ENCODE peak calls at places on chromosomes 12 and 14, in eight cellular contexts. X is effector memory CD4-positive, alpha-beta T cell; N is astrocyte; G is BJ; F is uterus; K is prostate gland; J is PC-3; W is foreskin fibroblast. B is an unnamed sample.

GRCh38 chr12:50088577-50089335 is 3.6 kb downstream of the SMARCD1 start:
- DNase-seq in X (peak), N (peak), G (no peak), F (peak), K (peak), J (peak), W (peak), B (no peak)

GRCh38 chr12:74119811-74120362 is 417.7 kb upstream of the ATXN7L3B start:
- DNase-seq in X (no peak), N (no peak), G (no peak), F (no peak), K (no peak), J (peak), W (no peak), B (no peak)

GRCh38 chr14:100688598-100689499 is 37.8 kb upstream of the DLK1 start:
- DNase-seq in X (no peak), N (peak), G (no peak), F (no peak), K (no peak), J (peak), W (peak), B (no peak)

GRCh38 chr12:104582739-104583138 is 126.0 kb downstream of the CHST11 start:
- DNase-seq in X (no peak), N (no peak), G (no peak), F (no peak), K (no peak), J (no peak), W (no peak), B (no peak)

GRCh38 chr12:103538397-103538796 is 42.6 kb upstream of the C12orf42 start:
- DNase-seq in X (no peak), N (no peak), G (no peak), F (no peak), K (no peak), J (peak), W (peak), B (no peak)

GRCh38 chr12:130555628-130556485 is 160.2 kb downstream of the RIMBP2 start:
- DNase-seq in X (no peak), N (no peak), G (no peak), F (no peak), K (no peak), J (no peak), W (no peak), B (no peak)

GRCh38 chr14:103016071-103016470 is 41.3 kb downstream of the CDC42BPB start:
- DNase-seq in X (no peak), N (no peak), G (no peak), F (no peak), K (peak), J (no peak), W (no peak), B (no peak)

GRCh38 chr12:75599061-75599460 is 87.7 kb upstream of the KRR1 start:
- DNase-seq in X (no peak), N (no peak), G (no peak), F (no peak), K (no peak), J (no peak), W (no peak), B (no peak)

GRCh38 chr12:132046561-132046960 is 96.8 kb downstream of the EP400 start:
- DNase-seq in X (no peak), N (peak), G (peak), F (peak), K (no peak), J (no peak), W (peak), B (peak)

GRCh38 chr12:77615331-77615730 is 215.4 kb upstream of the NAV3 start:
- DNase-seq in X (no peak), N (no peak), G (no peak), F (no peak), K (no peak), J (peak), W (peak), B (no peak)

GRCh38 chr12:1680804-1681492 is 9.9 kb upstream of the ADIPOR2 start:
- DNase-seq in X (no peak), N (no peak), G (no peak), F (no peak), K (no peak), J (no peak), W (peak), B (no peak)

GRCh38 chr14:104361921-104362681 is 217.5 kb upstream of the C14orf180 start:
- DNase-seq in X (no peak), N (no peak), G (no peak), F (no peak), K (no peak), J (no peak), W (no peak), B (no peak)

GRCh38 chr14:87097021-87097420 is 896.0 kb downstream of the GALC start:
- DNase-seq in X (no peak), N (peak), G (no peak), F (no peak), K (no peak), J (no peak), W (peak), B (no peak)

GRCh38 chr14:105907276-105907675 is 380.9 kb downstream of the TMEM121 start:
- DNase-seq in X (no peak), N (no peak), G (no peak), F (no peak), K (no peak), J (no peak), W (no peak), B (no peak)

GRCh38 chr12:91326043-91327027 is 143.7 kb upstream of the DCN start:
- DNase-seq in X (no peak), N (peak), G (no peak), F (peak), K (peak), J (peak), W (peak), B (no peak)

GRCh38 chr12:125014526-125014925 is 21.1 kb downstream of the BRI3BP start:
- DNase-seq in X (no peak), N (no peak), G (no peak), F (no peak), K (no peak), J (no peak), W (no peak), B (no peak)

GRCh38 chr14:35835208-35835982 is 9.3 kb downstream of the BRMS1L start:
- DNase-seq in X (no peak), N (no peak), G (no peak), F (no peak), K (no peak), J (no peak), W (no peak), B (no peak)

GRCh38 chr12:91785655-91786489 is 359.8 kb downstream of the BTG1 start:
- DNase-seq in X (no peak), N (no peak), G (no peak), F (no peak), K (no peak), J (no peak), W (no peak), B (no peak)

GRCh38 chr12:9843416-9843815 is 16.1 kb downstream of the KLRF1 start:
- DNase-seq in X (no peak), N (no peak), G (no peak), F (no peak), K (no peak), J (no peak), W (no peak), B (no peak)

GRCh38 chr12:90028620-90029051 is 320.0 kb upstream of the ATP2B1 start:
- DNase-seq in X (no peak), N (peak), G (no peak), F (no peak), K (no peak), J (peak), W (peak), B (no peak)

GRCh38 chr14:31449971-31450610 is 7.2 kb downstream of the DTD2 start:
- DNase-seq in X (no peak), N (peak), G (peak), F (no peak), K (no peak), J (peak), W (peak), B (no peak)

GRCh38 chr12:56590237-56590830 is 39.8 kb downstream of the BAZ2A start:
- DNase-seq in X (no peak), N (no peak), G (no peak), F (no peak), K (no peak), J (peak), W (peak), B (no peak)

GRCh38 chr14:65142429-65142828 is 40.1 kb upstream of the MAX start:
- DNase-seq in X (no peak), N (no peak), G (no peak), F (no peak), K (no peak), J (no peak), W (no peak), B (no peak)

GRCh38 chr12:11863478-11863906 is 207.2 kb upstream of the BCL2L14 start:
- DNase-seq in X (no peak), N (peak), G (no peak), F (peak), K (no peak), J (no peak), W (peak), B (no peak)

GRCh38 chr12:116544656-116545055 is 14.5 kb upstream of the MAP1LC3B2 start:
- DNase-seq in X (no peak), N (no peak), G (no peak), F (peak), K (peak), J (no peak), W (no peak), B (no peak)

GRCh38 chr12:44571031-44571550 is 305.0 kb downstream of the NELL2 start:
- DNase-seq in X (no peak), N (peak), G (no peak), F (no peak), K (no peak), J (no peak), W (no peak), B (no peak)

GRCh38 chr12:27646149-27646548 is 50.1 kb upstream of the REP15 start:
- DNase-seq in X (no peak), N (no peak), G (no peak), F (no peak), K (no peak), J (no peak), W (no peak), B (no peak)

GRCh38 chr14:52063107-52063506 is 5.8 kb downstream of the NID2 start:
- DNase-seq in X (no peak), N (peak), G (no peak), F (peak), K (no peak), J (no peak), W (peak), B (no peak)

GRCh38 chr14:27387458-27387857 is 789.6 kb upstream of the NOVA1 start:
- DNase-seq in X (no peak), N (peak), G (no peak), F (no peak), K (no peak), J (no peak), W (no peak), B (no peak)

GRCh38 chr12:27524839-27525238 is 833 bp downstream of the PPFIBP1 start:
- DNase-seq in X (no peak), N (no peak), G (no peak), F (peak), K (peak), J (peak), W (peak), B (no peak)

GRCh38 chr14:28690029-28690683 is 76.4 kb upstream of the FOXG1 start:
- DNase-seq in X (no peak), N (no peak), G (no peak), F (no peak), K (no peak), J (no peak), W (no peak), B (no peak)

GRCh38 chr12:124559182-124560017 is 8.0 kb downstream of the NCOR2 start:
- DNase-seq in X (no peak), N (no peak), G (no peak), F (no peak), K (no peak), J (no peak), W (no peak), B (no peak)

GRCh38 chr12:29334911-29335310 is 46.1 kb downstream of the ERGIC2 start:
- DNase-seq in X (no peak), N (no peak), G (no peak), F (no peak), K (no peak), J (no peak), W (peak), B (no peak)

GRCh38 chr14:30906752-30907658 is 32.6 kb downstream of the COCH start:
- DNase-seq in X (no peak), N (no peak), G (no peak), F (no peak), K (no peak), J (peak), W (peak), B (no peak)

GRCh38 chr14:22070119-22070982 is 396.7 kb upstream of the OR4E1 start:
- DNase-seq in X (peak), N (no peak), G (no peak), F (peak), K (no peak), J (no peak), W (no peak), B (no peak)

GRCh38 chr12:30197392-30198047 is 413.8 kb upstream of the TMTC1 start:
- DNase-seq in X (no peak), N (peak), G (no peak), F (no peak), K (no peak), J (peak), W (peak), B (no peak)

GRCh38 chr14:31400031-31400638 is 20.2 kb downstream of the HEATR5A start:
- DNase-seq in X (no peak), N (no peak), G (no peak), F (no peak), K (no peak), J (no peak), W (no peak), B (no peak)

GRCh38 chr12:93048646-93049045 is 119.6 kb upstream of the EEA1 start:
- DNase-seq in X (no peak), N (no peak), G (no peak), F (no peak), K (no peak), J (no peak), W (no peak), B (no peak)

GRCh38 chr12:118418385-118419057 is 42.2 kb downstream of the SUDS3 start:
- DNase-seq in X (no peak), N (no peak), G (no peak), F (no peak), K (no peak), J (peak), W (no peak), B (no peak)

GRCh38 chr14:69657961-69658360 is 46.6 kb downstream of the SUSD6 start:
- DNase-seq in X (no peak), N (peak), G (no peak), F (no peak), K (peak), J (peak), W (peak), B (no peak)

GRCh38 chr14:80491131-80491530 is 279.8 kb upstream of the DIO2 start:
- DNase-seq in X (no peak), N (peak), G (no peak), F (no peak), K (no peak), J (no peak), W (peak), B (peak)
- H3K4me3 ChIP-seq in X (no peak), N (no peak), G (no peak), F (no peak), K (no peak), J (no peak), W (no peak), B (no peak)

GRCh38 chr12:123479442-123480180 is 21.7 kb downstream of the SNRNP35 start:
- DNase-seq in X (no peak), N (no peak), G (no peak), F (no peak), K (no peak), J (no peak), W (no peak), B (no peak)
- H3K4me3 ChIP-seq in X (no peak), N (no peak), G (no peak), F (no peak), K (no peak), J (no peak), W (no peak), B (no peak)

GRCh38 chr12:53698948-53699672 is 23.2 kb upstream of the ATP5MC2 start:
- DNase-seq in X (no peak), N (no peak), G (no peak), F (no peak), K (no peak), J (no peak), W (no peak), B (no peak)

GRCh38 chr12:53695148-53696138 is 19.6 kb upstream of the ATP5MC2 start:
- DNase-seq in X (peak), N (peak), G (no peak), F (no peak), K (no peak), J (peak), W (peak), B (no peak)

GRCh38 chr12:53696285-53696654 is 20.4 kb upstream of the ATP5MC2 start:
- DNase-seq in X (no peak), N (peak), G (no peak), F (peak), K (peak), J (peak), W (peak), B (no peak)

GRCh38 chr12:53694746-53695145 is 18.9 kb upstream of the ATP5MC2 start:
- DNase-seq in X (no peak), N (no peak), G (no peak), F (no peak), K (no peak), J (no peak), W (no peak), B (no peak)

DNA sequence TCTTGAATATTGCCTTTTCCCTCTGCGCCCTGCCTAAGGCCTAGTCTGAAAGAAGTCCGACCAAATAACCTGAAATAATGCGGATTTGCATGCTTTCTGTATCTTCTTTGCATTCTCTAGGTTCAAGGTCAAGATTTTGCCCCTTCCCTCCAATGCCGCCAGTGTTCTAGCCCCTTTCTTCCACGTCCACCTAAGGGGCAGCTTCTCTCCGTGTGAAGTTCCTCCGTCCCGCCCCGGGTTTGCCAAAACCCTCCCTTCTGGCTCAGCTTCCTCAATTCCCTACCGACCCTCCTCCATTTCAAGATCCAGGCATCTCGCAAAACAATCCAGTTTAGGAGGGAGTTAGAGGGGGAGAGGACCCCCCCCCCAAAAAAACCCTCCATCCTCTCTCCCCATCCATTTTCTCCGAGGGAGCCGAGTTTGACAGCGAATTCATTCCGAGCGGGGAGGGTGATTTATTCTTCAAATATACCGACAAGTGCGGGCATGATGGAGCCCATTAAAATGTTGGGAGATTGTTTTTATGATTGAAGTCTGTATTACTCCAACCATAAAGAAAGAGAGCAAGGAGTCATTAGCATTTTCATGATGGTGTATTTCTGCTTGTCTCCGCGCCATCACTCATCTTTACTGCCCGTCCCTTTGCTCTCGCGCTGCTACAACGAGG is 20.9 kb upstream of the ATP5MC2 start:
- DNase-seq in X (no peak), N (no peak), G (no peak), F (no peak), K (no peak), J (no peak), W (no peak), B (no peak)
- H3K4me3 ChIP-seq in X (no peak), N (peak), G (no peak), F (peak), K (peak), J (no peak), W (no peak), B (no peak)

GRCh38 chr12:109433618-109434017 is 43.5 kb downstream of the KCTD10 start:
- DNase-seq in X (no peak), N (no peak), G (no peak), F (peak), K (no peak), J (no peak), W (no peak), B (no peak)

GRCh38 chr12:109432842-109433304 is 44.2 kb downstream of the KCTD10 start:
- DNase-seq in X (peak), N (peak), G (no peak), F (peak), K (peak), J (peak), W (peak), B (peak)

GRCh38 chr12:109436181-109436546 is 40.9 kb downstream of the KCTD10 start:
- DNase-seq in X (no peak), N (no peak), G (no peak), F (no peak), K (no peak), J (no peak), W (peak), B (no peak)

GRCh38 chr12:109434556-109434955 is 42.5 kb downstream of the KCTD10 start:
- DNase-seq in X (no peak), N (no peak), G (no peak), F (no peak), K (no peak), J (no peak), W (no peak), B (no peak)

GRCh38 chr12:109435428-109436180 is 41.5 kb downstream of the KCTD10 start:
- DNase-seq in X (no peak), N (no peak), G (no peak), F (no peak), K (peak), J (no peak), W (no peak), B (no peak)
- H3K4me3 ChIP-seq in X (no peak), N (no peak), G (no peak), F (no peak), K (no peak), J (no peak), W (no peak), B (no peak)

GRCh38 chr12:65509953-65510352 is 231.5 kb downstream of the MSRB3 start:
- DNase-seq in X (no peak), N (no peak), G (no peak), F (no peak), K (no peak), J (no peak), W (no peak), B (no peak)
- H3K4me3 ChIP-seq in X (no peak), N (no peak), G (no peak), F (no peak), K (no peak), J (no peak), W (no peak), B (no peak)

GRCh38 chr14:60204104-60204842 is 39.1 kb upstream of the DHRS7 start:
- DNase-seq in X (no peak), N (no peak), G (no peak), F (no peak), K (no peak), J (no peak), W (no peak), B (no peak)
- H3K4me3 ChIP-seq in X (no peak), N (no peak), G (no peak), F (no peak), K (no peak), J (no peak), W (no peak), B (no peak)

GRCh38 chr12:110670161-110670701 is 18.7 kb downstream of the HVCN1 start:
- DNase-seq in X (no peak), N (no peak), G (no peak), F (no peak), K (no peak), J (no peak), W (no peak), B (no peak)

GRCh38 chr12:110666892-110667291 is 22.0 kb downstream of the HVCN1 start:
- DNase-seq in X (no peak), N (no peak), G (no peak), F (no peak), K (no peak), J (no peak), W (no peak), B (no peak)

GRCh38 chr12:110667671-110668070 is 21.2 kb downstream of the HVCN1 start:
- DNase-seq in X (no peak), N (no peak), G (no peak), F (no peak), K (no peak), J (no peak), W (no peak), B (no peak)

GRCh38 chr12:110669193-110669502 is 19.8 kb downstream of the HVCN1 start:
- DNase-seq in X (no peak), N (no peak), G (no peak), F (no peak), K (no peak), J (no peak), W (no peak), B (no peak)

GRCh38 chr12:110668480-110669192 is 20.3 kb downstream of the HVCN1 start:
- DNase-seq in X (no peak), N (no peak), G (no peak), F (no peak), K (no peak), J (no peak), W (no peak), B (no peak)
- H3K4me3 ChIP-seq in X (no peak), N (no peak), G (no peak), F (no peak), K (no peak), J (no peak), W (no peak), B (no peak)

GRCh38 chr12:95202691-95203476 is 14.4 kb downstream of the FGD6 start:
- DNase-seq in X (no peak), N (no peak), G (no peak), F (no peak), K (no peak), J (peak), W (peak), B (no peak)

GRCh38 chr12:95205685-95206084 is 11.6 kb downstream of the FGD6 start:
- DNase-seq in X (no peak), N (peak), G (peak), F (peak), K (peak), J (peak), W (peak), B (peak)

GRCh38 chr12:95205016-95205415 is 12.3 kb downstream of the FGD6 start:
- DNase-seq in X (no peak), N (no peak), G (no peak), F (no peak), K (no peak), J (no peak), W (no peak), B (no peak)

GRCh38 chr12:95203477-95203843 is 13.8 kb downstream of the FGD6 start:
- DNase-seq in X (no peak), N (no peak), G (no peak), F (no peak), K (no peak), J (no peak), W (peak), B (no peak)

GRCh38 chr12:95204141-95204866 is 13.0 kb downstream of the FGD6 start:
- DNase-seq in X (no peak), N (peak), G (no peak), F (peak), K (peak), J (peak), W (peak), B (peak)
- H3K4me3 ChIP-seq in X (no peak), N (peak), G (no peak), F (no peak), K (no peak), J (peak), W (no peak), B (no peak)

B was measured in AG09309.